ENCODE peak calls at places on chromosomes 11 and 22, in nine cellular contexts. O is stimulated activated CD8-positive, alpha-beta memory T cell treated with anti-CD3 and anti-CD28 coated beads, Interleukin-2, amount 100 ng/mL, for 1 hour; A is RPMI7951; J is IMR-90; S is immature natural killer cell; K is ELR; M is fibroblast of the aortic adventitia; Y is GM13976; F is NCI-H1436. Q is an unnamed sample.

GRCh38 chr11:31808721-31809542 is 2.2 kb downstream of the PAX6 start:
- DNase-seq in O (no peak), A (no peak), J (no peak), S (no peak), K (no peak), M (no peak), Y (peak), F (no peak), Q (no peak)

GRCh38 chr11:126578021-126578420 is 222.5 kb downstream of the ST3GAL4 start:
- DNase-seq in O (no peak), A (no peak), J (no peak), S (no peak), K (no peak), M (no peak), Y (no peak), F (no peak), Q (no peak)

GRCh38 chr11:22599458-22599857 is 26.2 kb downstream of the FANCF start:
- DNase-seq in O (no peak), A (no peak), J (no peak), S (no peak), K (no peak), M (no peak), Y (no peak), F (no peak), Q (no peak)

GRCh38 chr22:41619979-41620645 is 731 bp downstream of the DESI1 start:
- DNase-seq in O (no peak), A (peak), J (no peak), S (peak), K (peak), M (no peak), Y (no peak), F (peak), Q (peak)

GRCh38 chr22:40348025-40348658 is 1.8 kb downstream of the ADSL start:
- DNase-seq in O (peak), A (peak), J (peak), S (peak), K (peak), M (peak), Y (peak), F (peak), Q (peak)

GRCh38 chr11:65891180-65892136 is 985 bp downstream of the CCDC85B start:
- DNase-seq in O (no peak), A (peak), J (no peak), S (no peak), K (peak), M (no peak), Y (no peak), F (no peak), Q (no peak)

GRCh38 chr22:48224332-48224731 is 1461.9 kb downstream of the TBC1D22A start:
- DNase-seq in O (no peak), A (no peak), J (no peak), S (no peak), K (no peak), M (no peak), Y (no peak), F (no peak), Q (no peak)

GRCh38 chr11:2846056-2846455 is 39.5 kb downstream of the CDKN1C start:
- DNase-seq in O (no peak), A (peak), J (peak), S (no peak), K (peak), M (no peak), Y (no peak), F (no peak), Q (no peak)

GRCh38 chr22:42855726-42856125 is 1.3 kb downstream of the ARFGAP3 start:
- DNase-seq in O (no peak), A (no peak), J (no peak), S (no peak), K (no peak), M (no peak), Y (no peak), F (no peak), Q (no peak)

GRCh38 chr11:83054904-83055380 is 16.8 kb downstream of the RAB30 start:
- DNase-seq in O (no peak), A (no peak), J (no peak), S (no peak), K (no peak), M (no peak), Y (no peak), F (no peak), Q (peak)

GRCh38 chr11:122743949-122744876 is 88.7 kb downstream of the UBASH3B start:
- DNase-seq in O (peak), A (no peak), J (no peak), S (peak), K (no peak), M (no peak), Y (peak), F (no peak), Q (no peak)